ENCODE peak calls at places on chromosomes 7 and 10, in eight cellular contexts. One of them, this sample, is unnamed.

GRCh38 chr7:44284216-44284615 is 41.2 kb downstream of the CAMK2B start:
- DNase-seq in coronary artery: peak
- DNase-seq in suprapubic skin: peak
- DNase-seq in HFF-Myc: no peak
- DNase-seq in SK-N-SH: peak
- DNase-seq in cardiac muscle cell: no peak
- DNase-seq in colonic mucosa: no peak
- DNase-seq in stomach: no peak
- DNase-seq in this sample: no peak

GRCh38 chr10:131775444-131775832 is 125.4 kb upstream of the PPP2R2D start:
- DNase-seq in cardiac muscle cell: no peak
- DNase-seq in SK-N-SH: no peak
- DNase-seq in HFF-Myc: no peak
- DNase-seq in coronary artery: peak
- DNase-seq in colonic mucosa: no peak
- DNase-seq in suprapubic skin: no peak
- DNase-seq in stomach: peak
- DNase-seq in this sample: no peak

GRCh38 chr7:41134242-41134872 is 568.5 kb downstream of the INHBA start:
- DNase-seq in coronary artery: no peak
- DNase-seq in SK-N-SH: no peak
- DNase-seq in cardiac muscle cell: peak
- DNase-seq in stomach: no peak
- DNase-seq in suprapubic skin: no peak
- DNase-seq in HFF-Myc: no peak
- DNase-seq in colonic mucosa: no peak
- DNase-seq in this sample: peak

GRCh38 chr7:146150153-146150552 is 33.6 kb downstream of the CNTNAP2 start:
- DNase-seq in suprapubic skin: no peak
- DNase-seq in HFF-Myc: no peak
- DNase-seq in coronary artery: no peak
- DNase-seq in cardiac muscle cell: no peak
- DNase-seq in stomach: no peak
- DNase-seq in SK-N-SH: no peak
- DNase-seq in colonic mucosa: no peak
- DNase-seq in this sample: no peak

GRCh38 chr10:86964061-86964846 is 4.0 kb upstream of the ADIRF start:
- DNase-seq in cardiac muscle cell: no peak
- DNase-seq in stomach: peak
- DNase-seq in SK-N-SH: peak
- DNase-seq in suprapubic skin: peak
- DNase-seq in coronary artery: peak
- DNase-seq in HFF-Myc: no peak
- DNase-seq in colonic mucosa: no peak
- DNase-seq in this sample: no peak

GRCh38 chr10:121448768-121449456 is 149.3 kb downstream of the FGFR2 start:
- DNase-seq in cardiac muscle cell: no peak
- DNase-seq in stomach: no peak
- DNase-seq in suprapubic skin: no peak
- DNase-seq in SK-N-SH: no peak
- DNase-seq in coronary artery: no peak
- DNase-seq in HFF-Myc: no peak
- DNase-seq in colonic mucosa: no peak
- DNase-seq in this sample: no peak

GRCh38 chr10:132577350-132578005 is 39.9 kb downstream of the INPP5A start:
- DNase-seq in stomach: peak
- DNase-seq in SK-N-SH: peak
- DNase-seq in suprapubic skin: peak
- DNase-seq in coronary artery: no peak
- DNase-seq in HFF-Myc: no peak
- DNase-seq in cardiac muscle cell: peak
- DNase-seq in colonic mucosa: no peak
- DNase-seq in this sample: no peak

GRCh38 chr7:135855836-135856235 is 107.2 kb upstream of the FAM180A start:
- DNase-seq in suprapubic skin: no peak
- DNase-seq in stomach: no peak
- DNase-seq in coronary artery: no peak
- DNase-seq in HFF-Myc: peak
- DNase-seq in colonic mucosa: no peak
- DNase-seq in SK-N-SH: no peak
- DNase-seq in cardiac muscle cell: no peak
- DNase-seq in this sample: peak

GRCh38 chr7:70568674-70569334 is 563.1 kb upstream of the GALNT17 start:
- DNase-seq in suprapubic skin: no peak
- DNase-seq in colonic mucosa: peak
- DNase-seq in stomach: peak
- DNase-seq in HFF-Myc: no peak
- DNase-seq in coronary artery: no peak
- DNase-seq in SK-N-SH: no peak
- DNase-seq in cardiac muscle cell: peak
- DNase-seq in this sample: no peak

GRCh38 chr10:94403823-94404228 is 1.5 kb downstream of the TBC1D12 start:
- DNase-seq in SK-N-SH: peak
- DNase-seq in colonic mucosa: no peak
- DNase-seq in suprapubic skin: no peak
- DNase-seq in coronary artery: no peak
- DNase-seq in cardiac muscle cell: no peak
- DNase-seq in stomach: no peak
- DNase-seq in HFF-Myc: no peak
- DNase-seq in this sample: no peak

GRCh38 chr7:98856021-98856422 is 13.8 kb downstream of the TMEM130 start:
- DNase-seq in cardiac muscle cell: no peak
- DNase-seq in HFF-Myc: no peak
- DNase-seq in SK-N-SH: peak
- DNase-seq in stomach: no peak
- DNase-seq in colonic mucosa: no peak
- DNase-seq in coronary artery: no peak
- DNase-seq in suprapubic skin: no peak
- DNase-seq in this sample: peak

GRCh38 chr7:33904680-33905388 is 505 bp upstream of the BMPER start:
- DNase-seq in SK-N-SH: peak
- DNase-seq in suprapubic skin: no peak
- DNase-seq in stomach: peak
- DNase-seq in colonic mucosa: peak
- DNase-seq in cardiac muscle cell: peak
- DNase-seq in coronary artery: peak
- DNase-seq in HFF-Myc: no peak
- DNase-seq in this sample: peak

GRCh38 chr10:117983961-117984360 is 62.8 kb downstream of the RAB11FIP2 start:
- DNase-seq in cardiac muscle cell: no peak
- DNase-seq in HFF-Myc: no peak
- DNase-seq in colonic mucosa: no peak
- DNase-seq in coronary artery: no peak
- DNase-seq in suprapubic skin: no peak
- DNase-seq in stomach: no peak
- DNase-seq in SK-N-SH: no peak
- DNase-seq in this sample: no peak

GRCh38 chr7:99927536-99927935 is 1.9 kb downstream of the GJC3 start:
- DNase-seq in SK-N-SH: no peak
- DNase-seq in HFF-Myc: no peak
- DNase-seq in stomach: no peak
- DNase-seq in coronary artery: no peak
- DNase-seq in colonic mucosa: no peak
- DNase-seq in cardiac muscle cell: no peak
- DNase-seq in suprapubic skin: no peak
- DNase-seq in this sample: no peak

GRCh38 chr7:134514663-134515062 is 12.7 kb upstream of the AKR1B10 start:
- DNase-seq in colonic mucosa: peak
- DNase-seq in suprapubic skin: no peak
- DNase-seq in cardiac muscle cell: peak
- DNase-seq in coronary artery: no peak
- DNase-seq in HFF-Myc: peak
- DNase-seq in SK-N-SH: peak
- DNase-seq in stomach: no peak
- DNase-seq in this sample: peak

GRCh38 chr7:41003031-41003925 is 699.6 kb downstream of the INHBA start:
- DNase-seq in coronary artery: no peak
- DNase-seq in cardiac muscle cell: peak
- DNase-seq in colonic mucosa: peak
- DNase-seq in suprapubic skin: no peak
- DNase-seq in SK-N-SH: peak
- DNase-seq in HFF-Myc: no peak
- DNase-seq in stomach: peak
- DNase-seq in this sample: peak

GRCh38 chr7:49523870-49524269 is 249.6 kb upstream of the VWC2 start:
- DNase-seq in suprapubic skin: no peak
- DNase-seq in coronary artery: no peak
- DNase-seq in colonic mucosa: no peak
- DNase-seq in stomach: no peak
- DNase-seq in HFF-Myc: no peak
- DNase-seq in cardiac muscle cell: no peak
- DNase-seq in SK-N-SH: no peak
- DNase-seq in this sample: no peak

GRCh38 chr7:106668853-106669539 is 8.0 kb upstream of the CCDC71L start:
- DNase-seq in colonic mucosa: no peak
- DNase-seq in suprapubic skin: no peak
- DNase-seq in coronary artery: no peak
- DNase-seq in cardiac muscle cell: no peak
- DNase-seq in stomach: no peak
- DNase-seq in HFF-Myc: no peak
- DNase-seq in SK-N-SH: no peak
- DNase-seq in this sample: no peak

GRCh38 chr10:14820010-14820774 is 17.6 kb downstream of the CDNF start:
- DNase-seq in suprapubic skin: no peak
- DNase-seq in coronary artery: no peak
- DNase-seq in HFF-Myc: peak
- DNase-seq in SK-N-SH: no peak
- DNase-seq in stomach: no peak
- DNase-seq in colonic mucosa: no peak
- DNase-seq in cardiac muscle cell: no peak
- DNase-seq in this sample: peak

GRCh38 chr7:158811461-158811860 is 17.8 kb downstream of the ESYT2 start:
- DNase-seq in coronary artery: no peak
- DNase-seq in cardiac muscle cell: no peak
- DNase-seq in stomach: no peak
- DNase-seq in suprapubic skin: no peak
- DNase-seq in colonic mucosa: no peak
- DNase-seq in HFF-Myc: no peak
- DNase-seq in SK-N-SH: no peak
- DNase-seq in this sample: peak

GRCh38 chr10:71216363-71216695 is 4.0 kb downstream of the UNC5B start:
- DNase-seq in stomach: peak
- DNase-seq in HFF-Myc: no peak
- DNase-seq in SK-N-SH: no peak
- DNase-seq in suprapubic skin: no peak
- DNase-seq in cardiac muscle cell: no peak
- DNase-seq in colonic mucosa: no peak
- DNase-seq in coronary artery: peak
- DNase-seq in this sample: no peak

GRCh38 chr10:4586756-4587155 is 239.3 kb upstream of the AKR1E2 start:
- DNase-seq in coronary artery: no peak
- DNase-seq in stomach: no peak
- DNase-seq in HFF-Myc: no peak
- DNase-seq in SK-N-SH: no peak
- DNase-seq in colonic mucosa: no peak
- DNase-seq in cardiac muscle cell: no peak
- DNase-seq in suprapubic skin: no peak
- DNase-seq in this sample: peak

GRCh38 chr10:78614267-78614666 is 454.5 kb upstream of the ZMIZ1 start:
- DNase-seq in colonic mucosa: no peak
- DNase-seq in SK-N-SH: no peak
- DNase-seq in stomach: no peak
- DNase-seq in HFF-Myc: no peak
- DNase-seq in suprapubic skin: no peak
- DNase-seq in coronary artery: peak
- DNase-seq in cardiac muscle cell: no peak
- DNase-seq in this sample: no peak
- TF ChIP-seq CTCF in colonic mucosa: no peak
- TF ChIP-seq CTCF in SK-N-SH: no peak
- TF ChIP-seq CTCF in stomach: no peak
- TF ChIP-seq CTCF in HFF-Myc: no peak
- TF ChIP-seq CTCF in suprapubic skin: no peak
- TF ChIP-seq CTCF in coronary artery: no peak
- TF ChIP-seq CTCF in cardiac muscle cell: no peak
- TF ChIP-seq CTCF in this sample: no peak

GRCh38 chr7:151261534-151261933 is 13.0 kb upstream of the SMARCD3 start:
- DNase-seq in coronary artery: no peak
- DNase-seq in stomach: no peak
- DNase-seq in HFF-Myc: no peak
- DNase-seq in SK-N-SH: peak
- DNase-seq in cardiac muscle cell: no peak
- DNase-seq in suprapubic skin: no peak
- DNase-seq in colonic mucosa: no peak
- DNase-seq in this sample: peak
- H3K4me3 ChIP-seq in coronary artery: no peak
- H3K4me3 ChIP-seq in stomach: no peak
- H3K4me3 ChIP-seq in HFF-Myc: no peak
- H3K4me3 ChIP-seq in SK-N-SH: no peak
- H3K4me3 ChIP-seq in cardiac muscle cell: no peak
- H3K4me3 ChIP-seq in suprapubic skin: no peak
- H3K4me3 ChIP-seq in colonic mucosa: no peak
- H3K4me3 ChIP-seq in this sample: no peak

GRCh38 chr7:129952164-129952652 is 552 bp downstream of the UBE2H start:
- DNase-seq in colonic mucosa: peak
- DNase-seq in HFF-Myc: no peak
- DNase-seq in stomach: peak
- DNase-seq in cardiac muscle cell: peak
- DNase-seq in coronary artery: peak
- DNase-seq in suprapubic skin: peak
- DNase-seq in SK-N-SH: no peak
- DNase-seq in this sample: peak
- TF ChIP-seq CTCF in colonic mucosa: no peak
- TF ChIP-seq CTCF in HFF-Myc: no peak
- TF ChIP-seq CTCF in stomach: no peak
- TF ChIP-seq CTCF in cardiac muscle cell: no peak
- TF ChIP-seq CTCF in coronary artery: no peak
- TF ChIP-seq CTCF in suprapubic skin: no peak
- TF ChIP-seq CTCF in SK-N-SH: no peak
- TF ChIP-seq CTCF in this sample: no peak

DNA sequence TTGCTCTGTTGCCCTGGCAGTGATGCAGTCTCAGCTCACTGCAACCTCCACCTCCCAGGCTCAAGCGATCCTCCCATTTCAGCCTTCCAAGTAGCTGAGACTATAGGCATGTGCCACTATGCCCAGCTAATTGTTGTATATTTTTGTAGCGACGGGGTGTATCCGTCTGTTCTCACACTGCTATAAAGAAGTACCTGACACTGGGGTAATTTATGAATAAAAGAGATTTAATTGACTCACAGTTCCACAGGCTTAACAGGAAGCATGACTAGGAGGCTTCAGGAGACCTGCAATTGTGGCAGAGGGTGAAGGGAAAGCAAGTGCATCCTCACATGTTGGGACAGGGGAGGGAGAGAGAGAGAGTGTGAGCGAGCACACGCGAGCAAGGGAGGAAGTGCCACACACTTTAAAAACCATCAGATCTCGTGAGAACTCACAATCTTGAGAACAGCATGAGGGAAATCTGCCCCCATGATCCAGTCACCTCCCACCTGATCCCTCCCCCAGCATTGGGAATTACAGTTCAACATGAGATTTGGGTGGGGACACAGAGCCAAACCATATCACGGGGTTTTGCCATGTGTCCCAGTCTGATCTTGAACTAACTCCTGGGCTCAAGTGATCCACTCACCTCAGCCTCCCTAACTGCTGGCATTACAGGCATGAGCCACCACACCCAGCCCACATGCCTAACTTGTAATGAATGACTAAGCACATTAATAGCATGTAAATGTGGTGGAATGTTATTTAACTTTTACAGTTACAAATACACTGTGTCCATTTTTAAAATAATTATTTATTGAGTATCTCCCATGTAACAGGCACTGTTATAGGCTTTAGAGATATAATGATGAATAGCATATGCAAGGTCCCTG is 65.5 kb downstream of the RALA start:
- DNase-seq in stomach: no peak
- DNase-seq in cardiac muscle cell: no peak
- DNase-seq in coronary artery: no peak
- DNase-seq in colonic mucosa: no peak
- DNase-seq in SK-N-SH: no peak
- DNase-seq in HFF-Myc: no peak
- DNase-seq in suprapubic skin: no peak
- DNase-seq in this sample: peak
- H3K4me3 ChIP-seq in stomach: no peak
- H3K4me3 ChIP-seq in cardiac muscle cell: no peak
- H3K4me3 ChIP-seq in coronary artery: no peak
- H3K4me3 ChIP-seq in colonic mucosa: no peak
- H3K4me3 ChIP-seq in SK-N-SH: no peak
- H3K4me3 ChIP-seq in HFF-Myc: no peak
- H3K4me3 ChIP-seq in suprapubic skin: no peak
- H3K4me3 ChIP-seq in this sample: no peak